ENCODE peak calls at places on chromosomes 5 and 9, in eight cellular contexts. S is WTC11; L is stimulated activated CD8-positive, alpha-beta memory T cell treated with anti-CD3 and anti-CD28 coated beads, Interleukin-7, amount 100 ng/mL, for 24 hours; D is Right ventricle myocardium superior; Q is progenitor cell of endocrine pancreas; M is GM19239; R is iPS-NIHi11; N is GM03348. P is an unnamed sample.

GRCh38 chr5:33794550-33795300 is 97.1 kb downstream of the ADAMTS12 start:
- DNase-seq in S (no peak), L (no peak), D (no peak), Q (no peak), M (no peak), R (no peak), N (peak; percentile 47), P (no peak)

GRCh38 chr9:89328064-89328463 is 9.8 kb downstream of the SECISBP2 start:
- DNase-seq in S (no peak), L (no peak), D (no peak), Q (no peak), M (no peak), R (no peak), N (no peak), P (no peak)

GRCh38 chr9:113542741-113543140 is 79.2 kb downstream of the RGS3 start:
- DNase-seq in S (no peak), L (no peak), D (no peak), Q (no peak), M (no peak), R (no peak), N (no peak), P (no peak)

GRCh38 chr9:73229543-73229942 is 77.9 kb downstream of the ANXA1 start:
- DNase-seq in S (no peak), L (no peak), D (no peak), Q (no peak), M (no peak), R (no peak), N (no peak), P (no peak)

GRCh38 chr5:149391524-149391923 is 12.4 kb upstream of the IL17B start:
- DNase-seq in S (no peak), L (no peak), D (no peak), Q (no peak), M (no peak), R (no peak), N (no peak), P (no peak)

GRCh38 chr5:74651710-74652109 is 11.2 kb upstream of the ENC1 start:
- DNase-seq in S (no peak), L (no peak), D (no peak), Q (no peak), M (no peak), R (no peak), N (no peak), P (no peak)

GRCh38 chr9:136438548-136438908 is 1.1 kb downstream of the INPP5E start:
- DNase-seq in S (peak; percentile 31), L (no peak), D (no peak), Q (no peak), M (peak; percentile 48), R (peak; percentile 44), N (peak; percentile 45), P (no peak)

GRCh38 chr9:19184144-19184917 is 46.2 kb upstream of the DENND4C start:
- DNase-seq in S (no peak), L (peak; percentile 49), D (peak; percentile 81), Q (no peak), M (peak; percentile 30), R (peak; percentile 31), N (peak; percentile 83), P (no peak)

GRCh38 chr9:4743131-4743875 is 2.3 kb upstream of the AK3 start:
- DNase-seq in S (peak; percentile 18), L (no peak), D (no peak), Q (no peak), M (no peak), R (no peak), N (no peak), P (no peak)

GRCh38 chr5:89037090-89037489 is 154.1 kb upstream of the MEF2C start:
- DNase-seq in S (no peak), L (no peak), D (no peak), Q (no peak), M (no peak), R (no peak), N (peak; percentile 6), P (no peak)

GRCh38 chr5:6877986-6878828 is 165.0 kb downstream of the TENT4A start:
- DNase-seq in S (no peak), L (no peak), D (no peak), Q (no peak), M (no peak), R (no peak), N (no peak), P (no peak)

GRCh38 chr9:91681461-91682305 is 258.1 kb upstream of the NFIL3 start:
- DNase-seq in S (peak; percentile 88), L (peak; percentile 40), D (peak; percentile 86), Q (peak; percentile 76), M (peak; percentile 78), R (peak; percentile 96), N (peak; percentile 96), P (peak; percentile 1)

GRCh38 chr9:128685022-128685332 is 4.0 kb upstream of the SET start:
- DNase-seq in S (no peak), L (no peak), D (no peak), Q (no peak), M (no peak), R (no peak), N (no peak), P (no peak)

GRCh38 chr9:70589571-70590263 is 175.3 kb upstream of the KLF9 start:
- DNase-seq in S (no peak), L (no peak), D (no peak), Q (no peak), M (no peak), R (no peak), N (peak; percentile 58), P (no peak)